ENCODE peak calls at places on chromosomes 3 and 15, in seven cellular contexts. U is psoas muscle, O is NCI-H748 treated with DMSO at 0.1 percent for 48 hours, N is EL, F is GM04504, P is SK-N-DZ, J is progenitor cell of endocrine pancreas. A is an unnamed sample.

GRCh38 chr3:69767571-69767970 is 28.3 kb downstream of the MITF start:
- DNase-seq in U (peak; percentile 86), O (no peak), N (no peak), F (no peak), P (no peak), J (no peak), A (no peak)

GRCh38 chr3:115469649-115470048 is 153.7 kb upstream of the GAP43 start:
- DNase-seq in U (no peak), O (peak; percentile 78), N (no peak), F (no peak), P (no peak), J (no peak), A (peak; percentile 27)

GRCh38 chr15:74540761-74541493 is at the start of gene ARID3B:
- DNase-seq in U (peak; percentile 99), O (peak; percentile 82), N (peak; percentile 98), F (peak; percentile 93), P (peak; percentile 97), J (peak; percentile 91), A (peak; percentile 90)

GRCh38 chr3:10926831-10927521 is 65.6 kb upstream of the SLC6A1 start:
- DNase-seq in U (no peak), O (no peak), N (no peak), F (no peak), P (no peak), J (no peak), A (no peak)

GRCh38 chr15:56964182-56964581 is 45.7 kb downstream of the TCF12 start:
- DNase-seq in U (no peak), O (no peak), N (peak; percentile 28), F (no peak), P (peak; percentile 11), J (no peak), A (no peak)

GRCh38 chr15:86256628-86257027 is 177.0 kb downstream of the AGBL1 start:
- DNase-seq in U (no peak), O (no peak), N (no peak), F (no peak), P (peak; percentile 16), J (no peak), A (no peak)

GRCh38 chr15:32029862-32030781 is at the start of gene CHRNA7:
- DNase-seq in U (peak; percentile 84), O (peak; percentile 23), N (peak; percentile 8), F (no peak), P (peak; percentile 83), J (peak; percentile 75), A (no peak)

GRCh38 chr15:62359416-62359815 is 194.3 kb upstream of the C2CD4B start:
- DNase-seq in U (no peak), O (no peak), N (no peak), F (no peak), P (no peak), J (no peak), A (no peak)

GRCh38 chr15:74233864-74234597 is 2.1 kb upstream of the CCDC33 start:
- DNase-seq in U (peak; percentile 36), O (no peak), N (no peak), F (no peak), P (peak; percentile 41), J (no peak), A (no peak)

GRCh38 chr3:56347219-56347871 is 120.9 kb downstream of the ERC2 start:
- DNase-seq in U (no peak), O (peak; percentile 33), N (peak; percentile 11), F (no peak), P (peak; percentile 21), J (peak; percentile 10), A (no peak)

GRCh38 chr3:196872316-196872715 is 4.6 kb downstream of the SENP5 start:
- DNase-seq in U (no peak), O (no peak), N (peak; percentile 9), F (no peak), P (no peak), J (no peak), A (no peak)

GRCh38 chr3:46671541-46672348 is 21.7 kb downstream of the ALS2CL start:
- DNase-seq in U (peak; percentile 38), O (no peak), N (no peak), F (no peak), P (no peak), J (no peak), A (no peak)

GRCh38 chr3:14628406-14628805 is 23.2 kb upstream of the CCDC174 start:
- DNase-seq in U (no peak), O (no peak), N (no peak), F (no peak), P (no peak), J (no peak), A (no peak)

GRCh38 chr3:120114981-120115380 is 20.7 kb upstream of the GSK3B start:
- DNase-seq in U (no peak), O (no peak), N (no peak), F (no peak), P (no peak), J (no peak), A (no peak)

GRCh38 chr3:100756441-100756840 is 47.1 kb downstream of the TFG start:
- DNase-seq in U (peak; percentile 59), O (no peak), N (no peak), F (peak; percentile 42), P (no peak), J (no peak), A (no peak)

GRCh38 chr15:78810377-78811123 is 714 bp downstream of the ADAMTS7 start:
- DNase-seq in U (peak; percentile 77), O (no peak), N (peak; percentile 49), F (no peak), P (peak; percentile 58), J (peak; percentile 41), A (no peak)

GRCh38 chr3:171991166-171991565 is 48.2 kb upstream of the FNDC3B start:
- DNase-seq in U (no peak), O (no peak), N (no peak), F (no peak), P (no peak), J (no peak), A (no peak)

GRCh38 chr3:105158277-105158676 is 208.4 kb upstream of the ALCAM start:
- DNase-seq in U (no peak), O (no peak), N (no peak), F (no peak), P (no peak), J (no peak), A (no peak)

GRCh38 chr3:160448845-160449659 is 534 bp downstream of the TRIM59 start:
- DNase-seq in U (no peak), O (no peak), N (no peak), F (no peak), P (no peak), J (no peak), A (no peak)

GRCh38 chr15:69757186-69757585 is 304.6 kb downstream of the RPLP1 start:
- DNase-seq in U (no peak), O (no peak), N (no peak), F (no peak), P (no peak), J (no peak), A (no peak)

GRCh38 chr15:51390932-51391432 is 49.5 kb downstream of the GLDN start:
- DNase-seq in U (no peak), O (no peak), N (no peak), F (no peak), P (no peak), J (no peak), A (no peak)

GRCh38 chr15:58704155-58704825 is 45.2 kb downstream of the ADAM10 start:
- DNase-seq in U (no peak), O (no peak), N (no peak), F (no peak), P (no peak), J (no peak), A (no peak)

GRCh38 chr15:39455502-39455991 is 125.3 kb upstream of the THBS1 start:
- DNase-seq in U (no peak), O (peak; percentile 13), N (peak; percentile 76), F (peak; percentile 59), P (peak; percentile 6), J (no peak), A (peak; percentile 85)

GRCh38 chr3:98994128-98994762 is 92.8 kb upstream of the DCBLD2 start:
- DNase-seq in U (no peak), O (no peak), N (peak; percentile 64), F (no peak), P (peak; percentile 27), J (no peak), A (peak; percentile 35)

GRCh38 chr3:197227780-197228574 is 70.4 kb downstream of the DLG1 start:
- DNase-seq in U (no peak), O (no peak), N (no peak), F (no peak), P (no peak), J (no peak), A (no peak)

GRCh38 chr3:87949879-87950208 is 109.0 kb downstream of the CGGBP1 start:
- DNase-seq in U (no peak), O (no peak), N (no peak), F (no peak), P (no peak), J (no peak), A (no peak)

GRCh38 chr3:13064964-13065363 is 8.3 kb downstream of the IQSEC1 start:
- DNase-seq in U (no peak), O (no peak), N (no peak), F (no peak), P (no peak), J (no peak), A (no peak)

GRCh38 chr3:129502641-129503386 is 25.6 kb upstream of the RHO start:
- DNase-seq in U (no peak), O (no peak), N (no peak), F (no peak), P (no peak), J (no peak), A (no peak)

GRCh38 chr15:35519536-35520149 is 26.3 kb downstream of the DPH6 start:
- DNase-seq in U (no peak), O (peak; percentile 5), N (peak; percentile 50), F (no peak), P (peak; percentile 67), J (no peak), A (peak; percentile 55)

GRCh38 chr3:19213608-19214220 is 65.4 kb downstream of the KCNH8 start:
- DNase-seq in U (no peak), O (no peak), N (no peak), F (no peak), P (peak; percentile 18), J (no peak), A (no peak)

GRCh38 chr15:100808691-100809090 is 70.9 kb upstream of the ALDH1A3 start:
- DNase-seq in U (no peak), O (no peak), N (no peak), F (no peak), P (no peak), J (no peak), A (no peak)

GRCh38 chr3:119469378-119470189 is 821 bp downstream of the POGLUT1 start:
- DNase-seq in U (no peak), O (no peak), N (peak; percentile 31), F (no peak), P (no peak), J (no peak), A (no peak)

GRCh38 chr3:143354342-143354741 is 234.8 kb downstream of the CHST2 start:
- DNase-seq in U (no peak), O (no peak), N (no peak), F (no peak), P (no peak), J (no peak), A (no peak)

GRCh38 chr15:74752011-74752410 is 3.4 kb downstream of the CYP1A2 start:
- DNase-seq in U (peak; percentile 1), O (no peak), N (no peak), F (no peak), P (no peak), J (no peak), A (no peak)

GRCh38 chr15:93485438-93485837 is 396.4 kb upstream of the RGMA start:
- DNase-seq in U (peak; percentile 58), O (no peak), N (no peak), F (no peak), P (no peak), J (no peak), A (no peak)

GRCh38 chr3:137217733-137218132 is 259.9 kb downstream of the IL20RB start:
- DNase-seq in U (no peak), O (no peak), N (peak; percentile 2), F (no peak), P (no peak), J (no peak), A (no peak)

GRCh38 chr3:24318668-24319287 is 175.9 kb downstream of the THRB start:
- DNase-seq in U (no peak), O (no peak), N (peak; percentile 88), F (no peak), P (no peak), J (no peak), A (no peak)

GRCh38 chr3:77684115-77684514 is 644.2 kb downstream of the ROBO2 start:
- DNase-seq in U (no peak), O (no peak), N (no peak), F (no peak), P (no peak), J (no peak), A (no peak)